ENCODE peak calls at places on chromosomes 5 and 9, in six cellular contexts. One of them, this sample, is unnamed.

GRCh38 chr5:134267366-134268018 is 41.6 kb upstream of the PPP2CA start:
- DNase-seq in IMR-90: peak
- DNase-seq in H9: no peak
- DNase-seq in mesenchymal stem cell: peak
- DNase-seq in mesendoderm: no peak
- DNase-seq in H1: no peak
- DNase-seq in this sample: no peak

GRCh38 chr5:2738700-2739359 is 12.6 kb downstream of the IRX2 start:
- DNase-seq in IMR-90: no peak
- DNase-seq in H1: no peak
- DNase-seq in mesenchymal stem cell: no peak
- DNase-seq in mesendoderm: no peak
- DNase-seq in H9: peak
- DNase-seq in this sample: no peak

GRCh38 chr9:89116064-89116817 is 62.4 kb downstream of the SHC3 start:
- DNase-seq in mesenchymal stem cell: peak
- DNase-seq in H1: no peak
- DNase-seq in H9: no peak
- DNase-seq in mesendoderm: no peak
- DNase-seq in IMR-90: peak
- DNase-seq in this sample: no peak

GRCh38 chr5:80960531-80961375 is 590 bp downstream of the RASGRF2 start:
- DNase-seq in H1: no peak
- DNase-seq in mesendoderm: peak
- DNase-seq in IMR-90: peak
- DNase-seq in mesenchymal stem cell: peak
- DNase-seq in H9: peak
- DNase-seq in this sample: peak

GRCh38 chr5:160448886-160449285 is 27.2 kb downstream of the PTTG1 start:
- DNase-seq in H9: no peak
- DNase-seq in mesenchymal stem cell: no peak
- DNase-seq in H1: no peak
- DNase-seq in IMR-90: no peak
- DNase-seq in mesendoderm: no peak
- DNase-seq in this sample: no peak

GRCh38 chr5:88952996-88953643 is 70.1 kb upstream of the MEF2C start:
- DNase-seq in mesendoderm: no peak
- DNase-seq in IMR-90: no peak
- DNase-seq in H1: no peak
- DNase-seq in H9: no peak
- DNase-seq in mesenchymal stem cell: no peak
- DNase-seq in this sample: no peak

GRCh38 chr9:91659529-91660294 is 236.1 kb upstream of the NFIL3 start:
- DNase-seq in mesendoderm: peak
- DNase-seq in H9: peak
- DNase-seq in H1: no peak
- DNase-seq in IMR-90: peak
- DNase-seq in mesenchymal stem cell: peak
- DNase-seq in this sample: peak

GRCh38 chr5:8908055-8908683 is 637.7 kb downstream of the SEMA5A start:
- DNase-seq in IMR-90: peak
- DNase-seq in mesenchymal stem cell: peak
- DNase-seq in mesendoderm: peak
- DNase-seq in H9: peak
- DNase-seq in H1: peak
- DNase-seq in this sample: peak

GRCh38 chr5:172508471-172509404 is 54.4 kb upstream of the SH3PXD2B start:
- DNase-seq in mesenchymal stem cell: no peak
- DNase-seq in mesendoderm: no peak
- DNase-seq in H1: no peak
- DNase-seq in H9: peak
- DNase-seq in IMR-90: no peak
- DNase-seq in this sample: no peak

DNA sequence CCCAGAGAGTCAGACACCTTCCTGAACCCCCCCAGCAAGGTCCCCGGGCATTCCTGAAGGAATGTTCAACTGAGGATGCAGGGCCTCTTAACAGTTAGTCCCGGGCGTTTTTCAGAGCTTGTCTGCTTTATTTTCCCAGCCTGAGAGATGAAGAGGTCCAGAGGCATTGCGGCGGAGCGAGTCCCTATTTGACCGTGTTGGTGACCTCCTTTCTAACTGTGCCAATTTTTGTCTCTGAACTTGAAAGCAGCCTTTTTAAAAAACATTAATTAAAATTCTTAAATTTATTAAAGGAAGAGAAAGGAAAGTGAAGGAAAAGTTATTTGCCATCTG is 433 bp upstream of the PTAR1 start:
- DNase-seq in H9: no peak
- DNase-seq in mesenchymal stem cell: no peak
- DNase-seq in mesendoderm: no peak
- DNase-seq in IMR-90: no peak
- DNase-seq in H1: no peak
- DNase-seq in this sample: no peak
- H3K18ac ChIP-seq in H9: peak
- H3K18ac ChIP-seq in mesenchymal stem cell: peak
- H3K18ac ChIP-seq in mesendoderm: peak
- H3K18ac ChIP-seq in IMR-90: peak
- H3K18ac ChIP-seq in H1: peak
- H3K18ac ChIP-seq in this sample: no peak

DNA sequence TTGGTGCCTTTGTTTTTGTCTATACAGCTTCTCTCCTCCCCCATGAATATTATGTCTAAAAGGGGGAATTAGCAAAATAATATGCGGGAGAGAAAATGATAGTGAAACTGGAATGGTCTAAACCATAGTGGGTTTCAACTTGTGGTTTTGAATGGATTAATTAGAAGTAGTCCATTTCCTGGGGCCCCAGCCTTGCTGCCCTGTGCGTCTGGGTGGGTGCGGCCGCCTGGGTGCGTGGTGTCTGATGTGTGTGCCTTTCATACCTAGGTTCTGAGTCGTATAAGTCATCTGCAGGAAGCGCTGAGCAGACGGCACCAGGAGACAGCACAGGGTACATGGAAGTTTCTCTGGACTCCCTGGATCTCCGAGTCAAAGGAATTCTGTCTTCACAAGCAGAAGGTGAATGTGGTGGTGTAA is 120.0 kb upstream of the CACNA1B start:
- DNase-seq in mesenchymal stem cell: peak
- DNase-seq in H9: no peak
- DNase-seq in H1: no peak
- DNase-seq in mesendoderm: no peak
- DNase-seq in IMR-90: peak
- DNase-seq in this sample: no peak
- H2AK5ac ChIP-seq in mesenchymal stem cell: no peak
- H2AK5ac ChIP-seq in H9: no peak
- H2AK5ac ChIP-seq in H1: no peak
- H2AK5ac ChIP-seq in mesendoderm: no peak
- H2AK5ac ChIP-seq in IMR-90: peak
- H2AK5ac ChIP-seq in this sample: no peak

DNA sequence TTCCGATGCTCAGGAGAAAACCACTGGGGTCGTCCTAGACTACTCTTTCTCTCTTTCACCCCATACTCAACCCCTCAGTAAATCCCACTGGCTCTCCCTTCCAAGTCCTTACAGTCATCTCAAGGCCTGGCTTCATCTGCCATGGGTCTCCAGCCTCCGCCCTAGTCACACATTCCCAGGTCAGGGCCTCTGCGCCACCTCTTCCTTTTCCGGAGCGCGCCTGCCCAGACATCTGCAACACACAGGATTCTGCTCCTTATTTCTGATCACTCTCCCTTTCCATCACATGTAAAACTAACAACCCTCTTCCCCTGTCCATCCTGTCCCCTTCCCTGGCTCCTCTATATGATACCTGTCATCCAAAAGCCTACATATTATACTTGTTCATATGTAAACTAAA is 39.8 kb downstream of the RAPGEF1 start:
- DNase-seq in mesendoderm: no peak
- DNase-seq in mesenchymal stem cell: no peak
- DNase-seq in H1: no peak
- DNase-seq in H9: no peak
- DNase-seq in IMR-90: no peak
- DNase-seq in this sample: no peak
- H3K18ac ChIP-seq in mesendoderm: no peak
- H3K18ac ChIP-seq in mesenchymal stem cell: no peak
- H3K18ac ChIP-seq in H1: no peak
- H3K18ac ChIP-seq in H9: no peak
- H3K18ac ChIP-seq in IMR-90: no peak
- H3K18ac ChIP-seq in this sample: no peak

DNA sequence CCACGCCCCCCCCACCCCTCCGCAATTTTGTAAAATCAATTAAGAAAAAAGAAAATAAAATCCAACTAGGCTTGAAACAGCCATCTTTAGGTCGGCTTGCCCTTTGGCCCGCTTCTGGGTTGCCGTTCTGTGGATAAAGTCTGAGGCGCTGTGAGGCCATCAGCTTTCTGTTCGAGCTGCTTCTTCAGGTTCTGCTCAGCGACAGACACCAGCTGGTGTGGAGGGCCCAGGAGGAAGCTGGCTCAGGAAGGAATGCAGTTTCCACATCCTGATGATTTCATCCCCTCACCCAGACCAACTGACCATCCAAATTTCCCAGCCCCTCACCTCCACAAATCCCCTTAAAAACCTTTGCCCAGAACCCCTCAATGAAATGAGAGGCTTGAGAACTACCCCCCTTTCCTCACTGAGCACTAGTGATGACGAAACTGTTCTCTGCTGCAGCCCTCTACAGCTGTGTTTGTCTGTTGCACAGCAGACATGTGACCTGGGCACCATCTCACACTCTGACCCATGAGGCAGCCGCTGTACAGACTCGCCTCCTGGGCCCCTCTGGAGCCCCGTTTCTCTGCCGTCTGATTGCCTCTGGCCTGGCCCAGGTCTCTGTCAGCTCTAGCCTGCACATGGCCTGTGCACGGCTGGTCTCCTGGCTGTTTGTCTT is 45.4 kb downstream of the SPATA31C2 start:
- DNase-seq in mesendoderm: peak
- DNase-seq in H1: no peak
- DNase-seq in H9: no peak
- DNase-seq in mesenchymal stem cell: peak
- DNase-seq in IMR-90: peak
- DNase-seq in this sample: no peak
- H2AK5ac ChIP-seq in mesendoderm: no peak
- H2AK5ac ChIP-seq in H1: no peak
- H2AK5ac ChIP-seq in H9: no peak
- H2AK5ac ChIP-seq in mesenchymal stem cell: no peak
- H2AK5ac ChIP-seq in IMR-90: no peak
- H2AK5ac ChIP-seq in this sample: no peak